ENCODE peak calls at places on chromosomes 3 and 15, in nine cellular contexts. C is progenitor cell of endocrine pancreas; Z is cardiac muscle cell; K is endothelial cell; E is glutamatergic neuron; Y is neuronal stem cell; I is neural crest cell; V is activated CD4-positive, alpha-beta T cell treated with anti-CD3 and anti-CD28 coated beads, Interleukin-2, amount 10 ng/mL, durations not matched to agents 7 days and 5 days; W is tibial artery. N is an unnamed sample.

GRCh38 chr15:41666353-41666920 is 6.2 kb downstream of the MGA start:
- DNase-seq in C (no peak), K (no peak), V (no peak), I (no peak), E (no peak), Y (no peak), W (no peak), Z (no peak), N (no peak)

GRCh38 chr3:72437666-72438065 is 410.6 kb downstream of the SHQ1 start:
- DNase-seq in I (no peak), V (no peak), Z (no peak), W (no peak), Y (no peak), K (no peak), E (no peak), C (no peak), N (no peak)

GRCh38 chr3:127791221-127791913 is 30.9 kb downstream of the MGLL start:
- DNase-seq in V (peak; percentile 37), C (no peak), W (no peak), E (no peak), Z (peak; percentile 41), I (no peak), K (no peak), Y (no peak), N (no peak)

GRCh38 chr3:14799146-14799545 is 19.6 kb upstream of the FGD5 start:
- DNase-seq in V (no peak), W (no peak), Z (no peak), C (no peak), K (no peak), I (no peak), Y (no peak), E (no peak), N (no peak)

GRCh38 chr15:37142371-37142770 is 42.0 kb upstream of the MEIS2 start:
- DNase-seq in K (no peak), Z (no peak), I (no peak), E (no peak), W (no peak), Y (no peak), V (no peak), C (no peak), N (no peak)

GRCh38 chr3:32880225-32880624 is 62.4 kb downstream of the TRIM71 start:
- DNase-seq in C (no peak), K (no peak), Z (no peak), V (no peak), I (no peak), Y (no peak), W (no peak), E (no peak), N (no peak)

GRCh38 chr3:81451611-81452010 is 309.8 kb downstream of the GBE1 start:
- DNase-seq in I (no peak), K (no peak), Z (peak; percentile 38), Y (no peak), W (no peak), E (no peak), C (no peak), V (no peak), N (no peak)

GRCh38 chr3:48989796-48990635 is at the start of gene P4HTM:
- DNase-seq in K (peak; percentile 59), E (peak; percentile 73), Y (peak; percentile 80), Z (peak; percentile 77), I (peak; percentile 63), C (peak; percentile 54), W (peak; percentile 95), V (peak; percentile 65), N (peak; percentile 36)

GRCh38 chr3:100992086-100993033 is 861 bp downstream of the ABI3BP start:
- DNase-seq in E (no peak), W (no peak), Z (no peak), V (no peak), K (no peak), C (no peak), I (no peak), Y (no peak), N (no peak)

GRCh38 chr3:4406746-4407568 is 60.1 kb downstream of the SUMF1 start:
- DNase-seq in E (no peak), I (no peak), V (no peak), K (no peak), W (no peak), Z (no peak), Y (no peak), C (no peak), N (no peak)

GRCh38 chr3:188594137-188594536 is 440.2 kb downstream of the LPP start:
- DNase-seq in K (no peak), Z (no peak), I (no peak), E (no peak), Y (no peak), C (no peak), V (no peak), W (no peak), N (no peak)

GRCh38 chr15:71333839-71334238 is 218.6 kb downstream of the THSD4 start:
- DNase-seq in I (no peak), Y (no peak), W (no peak), K (no peak), Z (no peak), V (no peak), C (no peak), E (no peak), N (no peak)

GRCh38 chr3:134640872-134641470 is 9.9 kb downstream of the KY start:
- DNase-seq in W (no peak), K (peak; percentile 49), C (no peak), Y (peak; percentile 18), V (peak; percentile 13), I (peak; percentile 46), Z (peak; percentile 50), E (peak; percentile 54), N (no peak)

GRCh38 chr3:184620101-184620798 is 58.7 kb downstream of the EPHB3 start:
- DNase-seq in K (no peak), Y (no peak), I (no peak), W (no peak), E (no peak), Z (no peak), C (no peak), V (no peak), N (no peak)

GRCh38 chr3:52291508-52292181 is 4.0 kb downstream of the GLYCTK start:
- DNase-seq in K (peak; percentile 56), Z (peak; percentile 51), V (peak; percentile 60), W (no peak), Y (no peak), C (no peak), I (peak; percentile 58), E (peak; percentile 78), N (peak; percentile 32)

GRCh38 chr3:179076243-179077027 is 4.8 kb upstream of the ZMAT3 start:
- DNase-seq in K (no peak), V (no peak), Z (no peak), E (no peak), W (no peak), I (no peak), C (no peak), Y (no peak), N (no peak)

GRCh38 chr15:69087581-69087980 is 72.9 kb upstream of the GLCE start:
- DNase-seq in C (no peak), Y (no peak), W (no peak), V (no peak), E (no peak), K (no peak), Z (no peak), I (no peak), N (no peak)

GRCh38 chr15:81327526-81327925 is 3.6 kb upstream of the STARD5 start:
- DNase-seq in C (no peak), W (no peak), Z (no peak), K (no peak), E (no peak), Y (no peak), I (no peak), V (no peak), N (no peak)

GRCh38 chr3:153051427-153052095 is 110.5 kb upstream of the RAP2B start:
- DNase-seq in Z (no peak), W (no peak), V (no peak), E (no peak), K (no peak), Y (no peak), C (no peak), I (no peak), N (no peak)

GRCh38 chr15:57160823-57161560 is 215.3 kb upstream of the CGNL1 start:
- DNase-seq in I (no peak), E (no peak), V (no peak), C (no peak), Y (no peak), K (no peak), W (no peak), Z (no peak), N (no peak)

GRCh38 chr15:74790080-74790916 is 8.4 kb downstream of the CSK start:
- DNase-seq in Y (no peak), K (no peak), E (no peak), Z (peak; percentile 43), V (no peak), I (peak; percentile 33), W (peak; percentile 77), C (no peak), N (no peak)

GRCh38 chr3:124676236-124676635 is 54.0 kb upstream of the UMPS start:
- DNase-seq in V (no peak), K (no peak), I (no peak), Y (no peak), E (no peak), Z (no peak), C (no peak), W (no peak), N (no peak)

GRCh38 chr15:63420333-63420741 is 38.7 kb upstream of the CA12 start:
- DNase-seq in K (no peak), V (no peak), Z (peak; percentile 20), W (no peak), C (no peak), I (no peak), Y (no peak), E (no peak), N (no peak)

GRCh38 chr15:60496853-60497252 is 17.9 kb upstream of the ICE2 start:
- DNase-seq in Z (no peak), W (no peak), I (no peak), K (no peak), Y (no peak), C (no peak), E (no peak), V (no peak), N (no peak)

GRCh38 chr3:78258798-78259197 is 1218.9 kb downstream of the ROBO2 start:
- DNase-seq in Y (no peak), V (no peak), C (no peak), E (no peak), K (no peak), W (no peak), I (no peak), Z (no peak), N (no peak)

GRCh38 chr15:94723801-94724200 is 492.4 kb downstream of the MCTP2 start:
- DNase-seq in Y (no peak), W (no peak), V (no peak), K (no peak), E (no peak), C (no peak), Z (no peak), I (no peak), N (no peak)

GRCh38 chr15:101113114-101114005 is 138.5 kb downstream of the CHSY1 start:
- DNase-seq in C (no peak), I (no peak), W (peak; percentile 44), Y (no peak), Z (no peak), K (no peak), V (no peak), E (no peak), N (no peak)

GRCh38 chr3:177516130-177517011 is 319.1 kb upstream of the TBL1XR1 start:
- DNase-seq in I (peak; percentile 12), Y (peak; percentile 67), C (no peak), E (peak; percentile 78), K (no peak), V (no peak), Z (no peak), W (no peak), N (no peak)

GRCh38 chr3:14274999-14275961 is 96.7 kb downstream of the LSM3 start:
- DNase-seq in E (no peak), Y (no peak), Z (peak; percentile 42), I (no peak), W (no peak), K (peak; percentile 28), C (no peak), V (no peak), N (no peak)

GRCh38 chr15:46644493-46645481 is 1010.0 kb downstream of the SQOR start:
- DNase-seq in V (no peak), I (no peak), W (no peak), E (no peak), C (no peak), Z (no peak), K (no peak), Y (no peak), N (no peak)

GRCh38 chr3:149506540-149506939 is 32.0 kb downstream of the TM4SF4 start:
- DNase-seq in W (no peak), K (no peak), Z (no peak), Y (no peak), I (no peak), C (no peak), E (no peak), V (no peak), N (no peak)